ENCODE peak calls at places on chromosomes 13 and 19, in six cellular contexts. S is IMR-90, F is neuronal stem cell, B is H9, C is mesendoderm, M is mesenchymal stem cell. R is an unnamed sample.

GRCh38 chr19:48481191-48481500 is 12.0 kb downstream of the CYTH2 start:
- DNase-seq in S (peak; percentile 30), F (no peak), B (no peak), C (no peak), M (no peak), R (no peak)

GRCh38 chr19:2168619-2169424 is 5.1 kb downstream of the DOT1L start:
- DNase-seq in S (peak; percentile 99), F (peak; percentile 88), B (peak; percentile 56), C (peak; percentile 53), M (peak; percentile 99), R (no peak)

GRCh38 chr19:3398114-3398899 is 31.9 kb downstream of the NFIC start:
- DNase-seq in S (peak; percentile 41), F (no peak), B (peak; percentile 51), C (peak; percentile 39), M (peak; percentile 55), R (no peak)

GRCh38 chr19:3175761-3176714 is 2.5 kb upstream of the S1PR4 start:
- DNase-seq in S (peak; percentile 65), F (no peak), B (no peak), C (no peak), M (peak; percentile 22), R (no peak)

GRCh38 chr19:6765738-6766356 is 1.4 kb downstream of the SH2D3A start:
- DNase-seq in S (no peak), F (no peak), B (peak; percentile 98), C (peak; percentile 97), M (no peak), R (peak; percentile 88)

GRCh38 chr19:17243854-17244617 is 1.7 kb downstream of the NR2F6 start:
- DNase-seq in S (peak; percentile 20), F (no peak), B (peak; percentile 59), C (peak; percentile 79), M (peak; percentile 54), R (peak; percentile 71)

GRCh38 chr19:50693064-50693975 is 26.3 kb downstream of the SHANK1 start:
- DNase-seq in S (no peak), F (no peak), B (no peak), C (no peak), M (no peak), R (peak; percentile 72)

GRCh38 chr13:78601886-78602560 is 1.3 kb downstream of the POU4F1 start:
- DNase-seq in S (no peak), F (no peak), B (no peak), C (no peak), M (no peak), R (no peak)

GRCh38 chr19:19515764-19516519 is at the start of gene NDUFA13:
- DNase-seq in S (peak; percentile 90), F (peak; percentile 94), B (peak; percentile 95), C (peak; percentile 98), M (peak; percentile 95), R (peak; percentile 98)

GRCh38 chr13:66410314-66410713 is 819.8 kb downstream of the PCDH9 start:
- DNase-seq in S (no peak), F (no peak), B (no peak), C (no peak), M (peak; percentile 5), R (no peak)

GRCh38 chr19:18098891-18099622 is 1.5 kb downstream of the MAST3 start:
- DNase-seq in S (no peak), F (no peak), B (no peak), C (peak; percentile 21), M (no peak), R (no peak)

GRCh38 chr13:60214213-60215079 is 50.7 kb upstream of the DIAPH3 start:
- DNase-seq in S (no peak), F (no peak), B (no peak), C (no peak), M (no peak), R (no peak)

GRCh38 chr19:52603558-52604207 is 33.6 kb downstream of the ZNF701 start:
- DNase-seq in S (peak; percentile 28), F (no peak), B (no peak), C (no peak), M (no peak), R (no peak)

GRCh38 chr13:97471721-97472120 is 37.8 kb downstream of the RAP2A start:
- DNase-seq in S (peak; percentile 4), F (no peak), B (no peak), C (no peak), M (peak; percentile 71), R (no peak)

GRCh38 chr13:110576736-110577476 is 15.4 kb upstream of the RAB20 start:
- DNase-seq in S (no peak), F (no peak), B (no peak), C (no peak), M (no peak), R (no peak)

GRCh38 chr19:645912-646797 is 6.5 kb downstream of the FGF22 start:
- DNase-seq in S (no peak), F (no peak), B (no peak), C (no peak), M (no peak), R (no peak)

GRCh38 chr13:112880976-112881540 is 88.0 kb upstream of the MCF2L start:
- DNase-seq in S (no peak), F (no peak), B (no peak), C (no peak), M (no peak), R (no peak)

GRCh38 chr13:73228546-73228945 is 169.7 kb downstream of the KLF5 start:
- DNase-seq in S (peak; percentile 28), F (no peak), B (no peak), C (no peak), M (peak; percentile 23), R (no peak)

GRCh38 chr13:53206455-53206854 is 177.8 kb downstream of the OLFM4 start:
- DNase-seq in S (no peak), F (no peak), B (no peak), C (peak; percentile 34), M (no peak), R (no peak)

GRCh38 chr13:37505531-37505930 is 93.0 kb downstream of the POSTN start:
- DNase-seq in S (no peak), F (no peak), B (no peak), C (no peak), M (no peak), R (no peak)

GRCh38 chr19:12611361-12611699 is 610 bp downstream of the ZNF791 start:
- DNase-seq in S (peak; percentile 74), F (peak; percentile 57), B (peak; percentile 66), C (peak; percentile 83), M (peak; percentile 90), R (peak; percentile 62)

GRCh38 chr19:2477732-2478191 is 1.8 kb downstream of the GADD45B start:
- DNase-seq in S (peak; percentile 49), F (no peak), B (no peak), C (no peak), M (peak; percentile 68), R (no peak)

GRCh38 chr13:24301434-24301833 is 7.9 kb upstream of the C1QTNF9 start:
- DNase-seq in S (no peak), F (no peak), B (no peak), C (peak; percentile 10), M (no peak), R (no peak)

GRCh38 chr19:39390460-39390758 is 497 bp downstream of the PAF1 start:
- DNase-seq in S (no peak), F (no peak), B (no peak), C (no peak), M (no peak), R (no peak)
- H2BK15ac ChIP-seq in S (no peak overlapping the region), F (no peak overlapping the region), B (no peak overlapping the region), C (no peak overlapping the region), M (peak overlapping the region; percentile 94), R (no peak overlapping the region)

GRCh38 chr13:95432141-95432540 is 120.4 kb upstream of the CLDN10 start:
- DNase-seq in S (no peak), F (no peak), B (no peak), C (no peak), M (no peak), R (no peak)
- H2BK15ac ChIP-seq in S (no peak overlapping the region), F (no peak overlapping the region), B (no peak overlapping the region), C (no peak overlapping the region), M (no peak overlapping the region), R (no peak overlapping the region)

GRCh38 chr19:43315851-43316250 is 37.6 kb upstream of the CD177 start:
- DNase-seq in S (no peak), F (no peak), B (peak; percentile 77), C (no peak), M (no peak), R (peak; percentile 49)
- H2BK15ac ChIP-seq in S (no peak overlapping the region), F (no peak overlapping the region), B (no peak overlapping the region), C (no peak overlapping the region), M (no peak overlapping the region), R (no peak overlapping the region)

GRCh38 chr13:40016953-40017660 is 361.6 kb downstream of the COG6 start:
- DNase-seq in S (no peak), F (no peak), B (no peak), C (no peak), M (no peak), R (no peak)
- H2BK15ac ChIP-seq in S (no peak overlapping the region), F (no peak overlapping the region), B (no peak overlapping the region), C (no peak overlapping the region), M (no peak overlapping the region), R (no peak overlapping the region)

GRCh38 chr13:42702726-42703125 is 78.7 kb upstream of the FAM216B start:
- DNase-seq in S (no peak), F (no peak), B (no peak), C (no peak), M (no peak), R (no peak)
- H2BK15ac ChIP-seq in S (no peak overlapping the region), F (no peak overlapping the region), B (no peak overlapping the region), C (no peak overlapping the region), M (no peak overlapping the region), R (no peak overlapping the region)

GRCh38 chr19:5122121-5122400 is 153.1 kb downstream of the KDM4B start:
- DNase-seq in S (no peak), F (no peak), B (no peak), C (no peak), M (no peak), R (no peak)

GRCh38 chr19:5122671-5123409 is 153.9 kb downstream of the KDM4B start:
- DNase-seq in S (no peak), F (no peak), B (no peak), C (no peak), M (no peak), R (no peak)

GRCh38 chr19:5120833-5121232 is 151.9 kb downstream of the KDM4B start:
- DNase-seq in S (no peak), F (no peak), B (no peak), C (no peak), M (no peak), R (no peak)

GRCh38 chr19:5120321-5120720 is 151.4 kb downstream of the KDM4B start:
- DNase-seq in S (no peak), F (no peak), B (no peak), C (no peak), M (no peak), R (no peak)

GRCh38 chr19:5121286-5122120 is 152.6 kb downstream of the KDM4B start:
- DNase-seq in S (no peak), F (no peak), B (no peak), C (no peak), M (no peak), R (no peak)
- H2BK15ac ChIP-seq in S (no peak overlapping the region), F (no peak overlapping the region), B (no peak overlapping the region), C (no peak overlapping the region), M (no peak overlapping the region), R (no peak overlapping the region)

GRCh38 chr13:44004881-44005280 is 125.2 kb downstream of the LACC1 start:
- DNase-seq in S (peak; percentile 80), F (no peak), B (no peak), C (no peak), M (peak; percentile 85), R (no peak)
- H2BK15ac ChIP-seq in S (no peak overlapping the region), F (no peak overlapping the region), B (no peak overlapping the region), C (no peak overlapping the region), M (no peak overlapping the region), R (no peak overlapping the region)

GRCh38 chr19:32945260-32945659 is 26.5 kb downstream of the CEP89 start:
- DNase-seq in S (no peak), F (no peak), B (no peak), C (peak; percentile 2), M (no peak), R (no peak)
- H2BK15ac ChIP-seq in S (no peak overlapping the region), F (no peak overlapping the region), B (no peak overlapping the region), C (no peak overlapping the region), M (no peak overlapping the region), R (no peak overlapping the region)